ENCODE peak calls at places on chromosome 13, in five cellular contexts. One of them, this sample, is unnamed.

GRCh38 chr13:49986471-49986870 is 10.4 kb upstream of the TRIM13 start:
- DNase-seq in tibial artery: no peak
- DNase-seq in left ventricle myocardium inferior: no peak
- DNase-seq in Peyer's patch: no peak
- DNase-seq in heart right ventricle: no peak
- DNase-seq in this sample: no peak

GRCh38 chr13:71464673-71465072 is 402.3 kb downstream of the DACH1 start:
- DNase-seq in heart right ventricle: no peak
- DNase-seq in tibial artery: no peak
- DNase-seq in Peyer's patch: no peak
- DNase-seq in left ventricle myocardium inferior: no peak
- DNase-seq in this sample: no peak

GRCh38 chr13:97194473-97194872 is 27.7 kb upstream of the MBNL2 start:
- DNase-seq in Peyer's patch: no peak
- DNase-seq in left ventricle myocardium inferior: no peak
- DNase-seq in tibial artery: no peak
- DNase-seq in heart right ventricle: no peak
- DNase-seq in this sample: no peak

GRCh38 chr13:26446751-26447150 is 110.7 kb upstream of the WASF3 start:
- DNase-seq in heart right ventricle: no peak
- DNase-seq in left ventricle myocardium inferior: no peak
- DNase-seq in tibial artery: no peak
- DNase-seq in Peyer's patch: no peak
- DNase-seq in this sample: no peak

GRCh38 chr13:27636624-27637288 is 15.1 kb downstream of the POLR1D start:
- DNase-seq in Peyer's patch: no peak
- DNase-seq in left ventricle myocardium inferior: no peak
- DNase-seq in tibial artery: no peak
- DNase-seq in heart right ventricle: no peak
- DNase-seq in this sample: no peak

GRCh38 chr13:99281811-99282263 is 23.7 kb upstream of the GPR18 start:
- DNase-seq in left ventricle myocardium inferior: peak
- DNase-seq in Peyer's patch: peak
- DNase-seq in tibial artery: peak
- DNase-seq in heart right ventricle: peak
- DNase-seq in this sample: peak

GRCh38 chr13:73174521-73175010 is 115.8 kb downstream of the KLF5 start:
- DNase-seq in Peyer's patch: no peak
- DNase-seq in heart right ventricle: no peak
- DNase-seq in left ventricle myocardium inferior: no peak
- DNase-seq in tibial artery: no peak
- DNase-seq in this sample: no peak

GRCh38 chr13:45683701-45684100 is 18.4 kb upstream of the CBY2 start:
- DNase-seq in tibial artery: no peak
- DNase-seq in left ventricle myocardium inferior: no peak
- DNase-seq in Peyer's patch: no peak
- DNase-seq in heart right ventricle: no peak
- DNase-seq in this sample: no peak

GRCh38 chr13:99422556-99423220 is 78.6 kb upstream of the TM9SF2 start:
- DNase-seq in left ventricle myocardium inferior: no peak
- DNase-seq in heart right ventricle: no peak
- DNase-seq in Peyer's patch: peak
- DNase-seq in tibial artery: no peak
- DNase-seq in this sample: no peak

GRCh38 chr13:80029170-80029569 is 311.8 kb downstream of the SPRY2 start:
- DNase-seq in heart right ventricle: peak
- DNase-seq in tibial artery: no peak
- DNase-seq in left ventricle myocardium inferior: no peak
- DNase-seq in Peyer's patch: no peak
- DNase-seq in this sample: no peak

GRCh38 chr13:113532156-113532806 is 41.8 kb upstream of the DCUN1D2 start:
- DNase-seq in Peyer's patch: peak
- DNase-seq in left ventricle myocardium inferior: peak
- DNase-seq in tibial artery: no peak
- DNase-seq in heart right ventricle: peak
- DNase-seq in this sample: peak

GRCh38 chr13:106375085-106375484 is 160.4 kb downstream of the EFNB2 start:
- DNase-seq in tibial artery: no peak
- DNase-seq in Peyer's patch: no peak
- DNase-seq in heart right ventricle: no peak
- DNase-seq in left ventricle myocardium inferior: no peak
- DNase-seq in this sample: no peak

GRCh38 chr13:76790519-76791289 is 95.5 kb downstream of the KCTD12 start:
- DNase-seq in Peyer's patch: no peak
- DNase-seq in left ventricle myocardium inferior: no peak
- DNase-seq in tibial artery: no peak
- DNase-seq in heart right ventricle: no peak
- DNase-seq in this sample: no peak

GRCh38 chr13:76795701-76796695 is 90.2 kb downstream of the KCTD12 start:
- DNase-seq in Peyer's patch: no peak
- DNase-seq in heart right ventricle: no peak
- DNase-seq in left ventricle myocardium inferior: no peak
- DNase-seq in tibial artery: no peak
- DNase-seq in this sample: no peak

GRCh38 chr13:76791290-76791664 is 94.9 kb downstream of the KCTD12 start:
- DNase-seq in Peyer's patch: no peak
- DNase-seq in tibial artery: no peak
- DNase-seq in heart right ventricle: no peak
- DNase-seq in left ventricle myocardium inferior: peak
- DNase-seq in this sample: no peak

GRCh38 chr13:76798037-76798436 is 88.2 kb downstream of the KCTD12 start:
- DNase-seq in tibial artery: no peak
- DNase-seq in heart right ventricle: no peak
- DNase-seq in left ventricle myocardium inferior: no peak
- DNase-seq in Peyer's patch: no peak
- DNase-seq in this sample: no peak

DNA sequence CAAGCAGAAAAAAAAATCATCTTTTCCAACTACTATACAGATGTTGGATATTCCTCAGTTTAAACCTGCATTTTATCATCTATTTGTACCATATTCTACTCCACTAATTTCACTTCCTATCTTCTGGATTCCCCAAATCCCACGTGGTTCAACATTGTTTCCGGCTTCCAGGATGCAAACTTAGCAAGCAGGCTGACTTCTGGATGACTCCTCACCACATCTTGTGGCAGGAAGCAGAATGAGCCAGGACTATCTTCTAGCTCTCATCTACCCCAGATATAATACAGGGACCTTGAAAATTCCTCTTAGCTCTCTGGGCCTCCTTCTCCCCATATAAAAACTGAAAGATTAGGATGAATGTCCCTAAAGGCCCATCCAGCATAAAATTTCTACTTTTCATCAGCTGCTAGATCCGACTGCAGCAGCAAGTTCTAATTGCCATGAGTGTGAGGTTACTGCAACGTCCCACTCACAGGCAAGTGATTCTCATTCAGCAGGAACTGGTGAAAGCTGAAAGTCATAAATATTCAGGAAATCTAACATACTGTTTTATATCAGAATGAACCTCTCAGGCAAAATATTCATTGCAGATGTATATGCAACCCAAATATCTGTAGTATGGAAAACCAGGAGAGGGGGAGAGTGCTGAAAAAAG is 93.4 kb downstream of the KCTD12 start:
- DNase-seq in heart right ventricle: no peak
- DNase-seq in left ventricle myocardium inferior: no peak
- DNase-seq in Peyer's patch: no peak
- DNase-seq in tibial artery: peak
- DNase-seq in this sample: peak
- H3K27ac ChIP-seq in heart right ventricle: no peak
- H3K27ac ChIP-seq in left ventricle myocardium inferior: peak
- H3K27ac ChIP-seq in Peyer's patch: no peak
- H3K27ac ChIP-seq in tibial artery: no peak
- H3K27ac ChIP-seq in this sample: no peak

DNA sequence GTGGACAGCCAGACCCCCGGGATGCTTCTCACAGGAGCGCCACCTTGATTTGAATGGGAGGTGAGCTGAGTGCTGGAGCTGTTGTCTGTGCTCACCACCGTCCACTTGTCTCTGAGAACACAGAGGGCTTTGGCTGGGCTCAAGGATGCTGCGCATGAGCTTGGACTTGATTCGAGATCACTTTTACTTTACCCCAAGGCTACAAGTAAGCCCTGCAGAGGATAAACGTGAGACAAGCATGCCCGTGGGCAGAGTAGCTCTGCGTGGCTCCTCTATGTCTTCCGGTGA is 79.1 kb downstream of the SOX1 start:
- DNase-seq in heart right ventricle: no peak
- DNase-seq in left ventricle myocardium inferior: no peak
- DNase-seq in Peyer's patch: no peak
- DNase-seq in tibial artery: no peak
- DNase-seq in this sample: no peak
- H3K27ac ChIP-seq in heart right ventricle: no peak
- H3K27ac ChIP-seq in left ventricle myocardium inferior: no peak
- H3K27ac ChIP-seq in Peyer's patch: no peak
- H3K27ac ChIP-seq in tibial artery: no peak
- H3K27ac ChIP-seq in this sample: no peak

GRCh38 chr13:19725320-19725719 is 57.4 kb downstream of the PSPC1 start:
- DNase-seq in left ventricle myocardium inferior: no peak
- DNase-seq in Peyer's patch: no peak
- DNase-seq in heart right ventricle: no peak
- DNase-seq in tibial artery: no peak
- DNase-seq in this sample: no peak
- H3K27ac ChIP-seq in left ventricle myocardium inferior: no peak
- H3K27ac ChIP-seq in Peyer's patch: no peak
- H3K27ac ChIP-seq in heart right ventricle: no peak
- H3K27ac ChIP-seq in tibial artery: no peak
- H3K27ac ChIP-seq in this sample: no peak

GRCh38 chr13:48401480-48401879 is 11.4 kb downstream of the LPAR6 start:
- DNase-seq in heart right ventricle: no peak
- DNase-seq in tibial artery: no peak
- DNase-seq in Peyer's patch: no peak
- DNase-seq in left ventricle myocardium inferior: no peak
- DNase-seq in this sample: no peak
- H3K27ac ChIP-seq in heart right ventricle: peak
- H3K27ac ChIP-seq in tibial artery: peak
- H3K27ac ChIP-seq in Peyer's patch: peak
- H3K27ac ChIP-seq in left ventricle myocardium inferior: peak
- H3K27ac ChIP-seq in this sample: peak

GRCh38 chr13:66074018-66074615 is 1156.0 kb downstream of the PCDH9 start:
- DNase-seq in tibial artery: no peak
- DNase-seq in Peyer's patch: no peak
- DNase-seq in heart right ventricle: no peak
- DNase-seq in left ventricle myocardium inferior: no peak
- DNase-seq in this sample: no peak
- H3K27ac ChIP-seq in tibial artery: no peak
- H3K27ac ChIP-seq in Peyer's patch: no peak
- H3K27ac ChIP-seq in heart right ventricle: no peak
- H3K27ac ChIP-seq in left ventricle myocardium inferior: no peak
- H3K27ac ChIP-seq in this sample: no peak

DNA sequence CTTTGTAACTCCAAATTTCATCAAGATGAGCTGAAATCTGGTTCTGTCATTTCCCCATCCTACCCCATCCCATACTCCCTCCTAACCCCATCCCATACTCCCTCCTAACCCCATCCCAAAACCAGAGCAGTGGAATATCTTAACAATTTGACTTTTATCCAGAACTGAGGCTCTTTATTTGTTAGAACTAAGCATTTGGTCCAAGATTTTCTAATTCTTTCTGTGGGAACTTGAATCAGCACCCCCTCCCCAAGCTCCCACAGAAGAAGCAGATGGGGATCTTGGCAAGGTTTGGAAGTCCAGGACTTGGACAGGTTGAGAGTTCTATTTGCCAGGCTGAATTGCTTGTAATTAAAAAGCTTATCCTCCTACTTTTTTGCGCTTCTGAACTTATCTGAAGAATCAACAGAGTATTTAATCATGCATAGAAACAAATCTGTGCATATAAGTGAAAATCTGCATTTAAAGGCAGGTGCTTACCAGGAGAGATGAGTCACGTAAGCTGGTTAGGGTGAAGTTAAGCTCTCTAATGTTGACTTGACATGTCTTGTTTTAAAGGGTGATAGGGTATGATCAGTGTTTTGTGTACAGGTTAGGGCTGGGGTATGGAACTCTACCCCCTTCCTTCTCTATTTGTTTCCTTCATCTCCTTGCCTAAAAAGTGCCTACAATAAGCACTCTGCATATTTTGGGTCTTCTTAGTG is 111.2 kb downstream of the COG6 start:
- DNase-seq in heart right ventricle: no peak
- DNase-seq in left ventricle myocardium inferior: no peak
- DNase-seq in tibial artery: no peak
- DNase-seq in Peyer's patch: no peak
- DNase-seq in this sample: no peak
- H3K27ac ChIP-seq in heart right ventricle: no peak
- H3K27ac ChIP-seq in left ventricle myocardium inferior: no peak
- H3K27ac ChIP-seq in tibial artery: no peak
- H3K27ac ChIP-seq in Peyer's patch: no peak
- H3K27ac ChIP-seq in this sample: no peak

GRCh38 chr13:78576266-78576665 is 27.1 kb downstream of the POU4F1 start:
- DNase-seq in tibial artery: no peak
- DNase-seq in Peyer's patch: no peak
- DNase-seq in left ventricle myocardium inferior: no peak
- DNase-seq in heart right ventricle: no peak
- DNase-seq in this sample: no peak
- H3K27ac ChIP-seq in tibial artery: no peak
- H3K27ac ChIP-seq in Peyer's patch: no peak
- H3K27ac ChIP-seq in left ventricle myocardium inferior: no peak
- H3K27ac ChIP-seq in heart right ventricle: no peak
- H3K27ac ChIP-seq in this sample: no peak